ENCODE peak calls at places on chromosomes 7 and 10, in five cellular contexts. L is activated CD8-positive, alpha-beta memory T cell treated with anti-CD3 and anti-CD28 coated beads for 24 hours; R is progenitor cell of endocrine pancreas; E is iris pigment epithelial cell; V is activated CD4-positive, alpha-beta T cell treated with anti-CD3 and anti-CD28 coated beads, Interleukin-2, amount 50 U/mL, for 24 hours. H is an unnamed sample.

GRCh38 chr10:124056337-124056980 is 36.9 kb downstream of the CHST15 start:
- DNase-seq in L (no peak), R (no peak), E (no peak), V (no peak), H (no peak)

GRCh38 chr7:137441451-137441850 is 97.9 kb upstream of the PTN start:
- DNase-seq in L (no peak), R (no peak), E (no peak), V (no peak), H (no peak)

GRCh38 chr7:37429435-37429791 is 19.3 kb downstream of the ELMO1 start:
- DNase-seq in L (no peak), R (no peak), E (no peak), V (no peak), H (no peak)

GRCh38 chr10:65341323-65341922 is 1584.4 kb upstream of the LRRTM3 start:
- DNase-seq in L (no peak), R (no peak), E (peak; percentile 65), V (no peak), H (no peak)

GRCh38 chr10:127853868-127854768 is 38.6 kb downstream of the CLRN3 start:
- DNase-seq in L (peak; percentile 77), R (peak; percentile 49), E (peak; percentile 56), V (peak; percentile 16), H (peak; percentile 6)

GRCh38 chr10:69446650-69447151 is 4.6 kb upstream of the TSPAN15 start:
- DNase-seq in L (no peak), R (no peak), E (peak; percentile 96), V (no peak), H (no peak)

GRCh38 chr7:25940086-25940906 is 211.7 kb upstream of the NFE2L3 start:
- DNase-seq in L (no peak), R (no peak), E (no peak), V (no peak), H (no peak)

GRCh38 chr7:79241288-79242055 is 212.0 kb downstream of the MAGI2 start:
- DNase-seq in L (no peak), R (no peak), E (peak; percentile 86), V (no peak), H (no peak)

GRCh38 chr7:42744746-42745145 is 167.1 kb downstream of the C7orf25 start:
- DNase-seq in L (no peak), R (no peak), E (no peak), V (no peak), H (no peak)

GRCh38 chr7:64636386-64636785 is 29.5 kb upstream of the ZNF107 start:
- DNase-seq in L (no peak), R (no peak), E (no peak), V (no peak), H (no peak)

GRCh38 chr7:90298145-90299038 is 22.7 kb downstream of the FAM237B start:
- DNase-seq in L (no peak), R (no peak), E (peak; percentile 80), V (no peak), H (no peak)

GRCh38 chr10:32190890-32191491 is 134.8 kb upstream of the KIF5B start:
- DNase-seq in L (no peak), R (no peak), E (peak; percentile 18), V (peak; percentile 34), H (no peak)

GRCh38 chr10:99369551-99369950 is 40.4 kb downstream of the CNNM1 start:
- DNase-seq in L (no peak), R (no peak), E (no peak), V (no peak), H (no peak)

GRCh38 chr7:32774411-32774970 is 117.1 kb downstream of the KBTBD2 start:
- DNase-seq in L (no peak), R (no peak), E (no peak), V (no peak), H (no peak)

GRCh38 chr7:94237417-94237816 is 157.3 kb upstream of the COL1A2 start:
- DNase-seq in L (no peak), R (no peak), E (no peak), V (no peak), H (no peak)

GRCh38 chr10:13839430-13839986 is 252.7 kb downstream of the PRPF18 start:
- DNase-seq in L (no peak), R (no peak), E (peak; percentile 89), V (no peak), H (no peak)

GRCh38 chr10:70053212-70053895 is 708 bp downstream of the MACROH2A2 start:
- DNase-seq in L (peak; percentile 63), R (peak; percentile 39), E (peak; percentile 30), V (no peak), H (no peak)

GRCh38 chr10:3830946-3831345 is 45.9 kb upstream of the KLF6 start:
- DNase-seq in L (no peak), R (no peak), E (peak; percentile 75), V (no peak), H (no peak)

GRCh38 chr7:31075006-31075405 is 22.9 kb downstream of the ADCYAP1R1 start:
- DNase-seq in L (no peak), R (no peak), E (no peak), V (no peak), H (no peak)

GRCh38 chr10:43822509-43823236 is 174.0 kb upstream of the ZNF32 start:
- DNase-seq in L (no peak), R (no peak), E (peak; percentile 16), V (peak; percentile 25), H (no peak)

GRCh38 chr10:1150638-1150955 is 94.4 kb downstream of the WDR37 start:
- DNase-seq in L (peak; percentile 43), R (no peak), E (no peak), V (no peak), H (peak; percentile 51)

GRCh38 chr7:25803117-25803887 is 348.7 kb upstream of the NFE2L3 start:
- DNase-seq in L (no peak), R (no peak), E (no peak), V (no peak), H (no peak)

GRCh38 chr7:52017802-52018679 is 701.4 kb upstream of the COBL start:
- DNase-seq in L (no peak), R (no peak), E (peak; percentile 0), V (no peak), H (no peak)

GRCh38 chr10:22010973-22011408 is 7.5 kb upstream of the DNAJC1 start:
- DNase-seq in L (no peak), R (no peak), E (no peak), V (no peak), H (no peak)